ENCODE peak calls at places on chromosomes 3 and 15, in eight cellular contexts. Z is HTR-8/SVneo; I is AG04449; L is activated T-helper 1 cell treated with Interleukin-2 at 50 U/mL for 16 hours; N is HL-60; B is CD8-positive, alpha-beta memory T cell; V is iPS-NIHi11; X is NCI-H460. R is an unnamed sample.

GRCh38 chr15:90807687-90808086 is 60.7 kb upstream of the FURIN start:
- DNase-seq in L (no peak), B (no peak), I (no peak), Z (no peak), V (no peak), N (no peak), X (no peak), R (no peak)

GRCh38 chr3:178456942-178457341 is 79.3 kb upstream of the KCNMB2 start:
- DNase-seq in B (no peak), N (no peak), L (no peak), I (no peak), Z (no peak), X (no peak), V (no peak), R (no peak)

GRCh38 chr15:87730706-87731105 is 525.8 kb downstream of the NTRK3 start:
- DNase-seq in B (no peak), I (no peak), Z (no peak), N (no peak), L (no peak), X (no peak), V (no peak), R (no peak)

GRCh38 chr15:71573599-71573998 is 236.8 kb upstream of the NR2E3 start:
- DNase-seq in X (no peak), N (no peak), I (no peak), B (no peak), V (no peak), Z (no peak), L (no peak), R (no peak)

GRCh38 chr3:46669191-46669999 is 24.1 kb downstream of the ALS2CL start:
- DNase-seq in B (no peak), Z (no peak), X (no peak), L (no peak), I (no peak), V (no peak), N (no peak), R (peak; percentile 4)

GRCh38 chr3:105700575-105700974 is 168.2 kb downstream of the CBLB start:
- DNase-seq in I (no peak), L (no peak), V (no peak), N (no peak), Z (no peak), X (no peak), B (no peak), R (no peak)

GRCh38 chr3:27914199-27914598 is 192.1 kb upstream of the EOMES start:
- DNase-seq in N (peak; percentile 19), B (no peak), I (no peak), X (no peak), V (peak; percentile 44), Z (no peak), L (no peak), R (no peak)

GRCh38 chr3:119880966-119881365 is 99.1 kb downstream of the NR1I2 start:
- DNase-seq in L (no peak), I (no peak), X (no peak), B (no peak), N (no peak), Z (no peak), V (no peak), R (no peak)

GRCh38 chr3:149473314-149473990 is 1.0 kb upstream of the TM4SF4 start:
- DNase-seq in L (no peak), B (no peak), I (peak; percentile 55), V (peak; percentile 31), N (no peak), Z (peak; percentile 63), X (peak; percentile 85), R (peak; percentile 71)

GRCh38 chr15:40106203-40107161 is 2.2 kb downstream of the BMF start:
- DNase-seq in L (no peak), V (peak; percentile 85), N (peak; percentile 96), Z (no peak), X (no peak), I (no peak), B (no peak), R (peak; percentile 85)

GRCh38 chr3:18246336-18247060 is 178.6 kb downstream of the SATB1 start:
- DNase-seq in I (no peak), X (no peak), B (no peak), L (no peak), N (no peak), V (no peak), Z (no peak), R (no peak)